ENCODE peak calls at places on chromosomes 3 and 15, in nine cellular contexts. T is Karpas-422, B is neuronal stem cell, P is NT2/D1, V is H9, C is mammary epithelial cell, G is neural progenitor cell, W is mesenchymal stem cell, H is colonic mucosa. I is an unnamed sample.

GRCh38 chr3:115616461-115616860 is 6.8 kb upstream of the GAP43 start:
- DNase-seq in T (no peak), B (no peak), P (no peak), V (no peak), C (no peak), G (no peak), W (no peak), H (no peak), I (no peak)

GRCh38 chr3:113249111-113249510 is 37.8 kb downstream of the BOC start:
- DNase-seq in T (no peak), B (no peak), P (no peak), V (no peak), C (peak), G (no peak), W (peak), H (no peak), I (no peak)

GRCh38 chr15:89143503-89144162 is 55.4 kb downstream of the ABHD2 start:
- DNase-seq in T (no peak), B (no peak), P (no peak), V (no peak), C (peak), G (no peak), W (no peak), H (no peak), I (peak)

GRCh38 chr3:25107918-25108617 is 320.0 kb upstream of the RARB start:
- DNase-seq in T (no peak), B (no peak), P (no peak), V (no peak), C (peak), G (no peak), W (no peak), H (no peak), I (no peak)

GRCh38 chr15:34837246-34838016 is 42.1 kb upstream of the ACTC1 start:
- DNase-seq in T (no peak), B (no peak), P (no peak), V (no peak), C (peak), G (no peak), W (peak), H (no peak), I (peak)

GRCh38 chr3:131543714-131544113 is 40.9 kb upstream of the MRPL3 start:
- DNase-seq in T (no peak), B (no peak), P (no peak), V (peak), C (peak), G (no peak), W (peak), H (peak), I (peak)

GRCh38 chr3:71551286-71551919 is 32.1 kb downstream of the FOXP1 start:
- DNase-seq in T (no peak), B (no peak), P (no peak), V (no peak), C (peak), G (no peak), W (peak), H (no peak), I (peak)

GRCh38 chr3:17974206-17974841 is 231.9 kb upstream of the TBC1D5 start:
- DNase-seq in T (no peak), B (no peak), P (no peak), V (no peak), C (no peak), G (no peak), W (no peak), H (no peak), I (no peak)

GRCh38 chr3:139157161-139157932 is 112.7 kb upstream of the PRR23C start:
- DNase-seq in T (no peak), B (no peak), P (no peak), V (no peak), C (no peak), G (peak), W (no peak), H (no peak), I (no peak)

GRCh38 chr3:1929788-1930414 is 168.8 kb upstream of the CNTN4 start:
- DNase-seq in T (no peak), B (no peak), P (no peak), V (no peak), C (no peak), G (no peak), W (no peak), H (no peak), I (no peak)

GRCh38 chr15:31080618-31081017 is 20.9 kb downstream of the TRPM1 start:
- DNase-seq in T (peak), B (peak), P (peak), V (peak), C (no peak), G (peak), W (peak), H (peak), I (peak)

GRCh38 chr3:45225465-45226205 is 452 bp downstream of the TMEM158 start:
- DNase-seq in T (peak), B (peak), P (no peak), V (peak), C (no peak), G (peak), W (peak), H (no peak), I (no peak)

GRCh38 chr15:57406040-57406772 is 29.9 kb downstream of the CGNL1 start:
- DNase-seq in T (no peak), B (no peak), P (no peak), V (no peak), C (no peak), G (no peak), W (peak), H (no peak), I (no peak)

GRCh38 chr15:41983621-41984571 is 11.5 kb upstream of the EHD4 start:
- DNase-seq in T (no peak), B (no peak), P (no peak), V (no peak), C (no peak), G (no peak), W (no peak), H (no peak), I (no peak)

GRCh38 chr3:184241141-184241446 is 7.7 kb downstream of the ALG3 start:
- DNase-seq in T (no peak), B (no peak), P (no peak), V (no peak), C (no peak), G (no peak), W (no peak), H (no peak), I (no peak)

GRCh38 chr3:123655400-123655799 is 70.5 kb upstream of the HACD2 start:
- DNase-seq in T (no peak), B (no peak), P (no peak), V (no peak), C (no peak), G (no peak), W (no peak), H (no peak), I (no peak)

GRCh38 chr15:80785335-80785734 is 6.2 kb downstream of the CEMIP start:
- DNase-seq in T (no peak), B (no peak), P (no peak), V (no peak), C (no peak), G (no peak), W (no peak), H (no peak), I (no peak)

GRCh38 chr3:126525853-126526667 is 2.1 kb downstream of the CHST13 start:
- DNase-seq in T (no peak), B (no peak), P (no peak), V (no peak), C (no peak), G (no peak), W (no peak), H (no peak), I (no peak)

GRCh38 chr15:96978937-96979473 is 648.5 kb downstream of the NR2F2 start:
- DNase-seq in T (no peak), B (no peak), P (no peak), V (no peak), C (no peak), G (no peak), W (no peak), H (no peak), I (no peak)

GRCh38 chr3:126569390-126569975 is 10.8 kb upstream of the C3orf22 start:
- DNase-seq in T (no peak), B (no peak), P (no peak), V (no peak), C (no peak), G (no peak), W (no peak), H (no peak), I (no peak)

GRCh38 chr3:130838898-130839572 is 54.8 kb upstream of the ATP2C1 start:
- DNase-seq in T (no peak), B (no peak), P (no peak), V (no peak), C (no peak), G (no peak), W (no peak), H (no peak), I (no peak)

GRCh38 chr3:87924485-87924884 is 134.3 kb downstream of the CGGBP1 start:
- DNase-seq in T (no peak), B (no peak), P (no peak), V (no peak), C (no peak), G (no peak), W (no peak), H (no peak), I (no peak)

GRCh38 chr15:67030036-67030762 is 35.2 kb upstream of the SMAD3 start:
- DNase-seq in T (no peak), B (peak), P (peak), V (peak), C (no peak), G (peak), W (peak), H (peak), I (no peak)

GRCh38 chr3:11140054-11140712 is 14.1 kb upstream of the HRH1 start:
- DNase-seq in T (peak), B (no peak), P (no peak), V (no peak), C (peak), G (no peak), W (no peak), H (peak), I (no peak)

GRCh38 chr15:25504307-25504706 is 65.5 kb upstream of the UBE3A start:
- DNase-seq in T (no peak), B (no peak), P (no peak), V (no peak), C (no peak), G (no peak), W (no peak), H (no peak), I (no peak)

GRCh38 chr3:187767266-187768032 is 22.2 kb upstream of the BCL6 start:
- DNase-seq in T (no peak), B (no peak), P (no peak), V (no peak), C (peak), G (no peak), W (peak), H (no peak), I (no peak)

GRCh38 chr3:53975382-53975781 is 83.7 kb upstream of the SELENOK start:
- DNase-seq in T (no peak), B (no peak), P (no peak), V (no peak), C (no peak), G (no peak), W (no peak), H (no peak), I (no peak)

GRCh38 chr3:169812124-169812843 is 386 bp upstream of the LRRIQ4 start:
- DNase-seq in T (peak), B (peak), P (peak), V (peak), C (peak), G (peak), W (peak), H (peak), I (peak)

GRCh38 chr15:91224750-91225380 is 124.8 kb downstream of the SV2B start:
- DNase-seq in T (peak), B (peak), P (peak), V (peak), C (peak), G (peak), W (no peak), H (peak), I (peak)

GRCh38 chr3:10622456-10622855 is 117.1 kb upstream of the ATP2B2 start:
- DNase-seq in T (no peak), B (no peak), P (no peak), V (no peak), C (no peak), G (no peak), W (no peak), H (no peak), I (no peak)

GRCh38 chr15:65399997-65400396 is 22.2 kb upstream of the IGDCC3 start:
- DNase-seq in T (no peak), B (no peak), P (no peak), V (no peak), C (no peak), G (no peak), W (no peak), H (no peak), I (no peak)

GRCh38 chr15:65399001-65399706 is 21.4 kb upstream of the IGDCC3 start:
- DNase-seq in T (no peak), B (no peak), P (no peak), V (no peak), C (no peak), G (no peak), W (no peak), H (no peak), I (no peak)

GRCh38 chr15:65402971-65403370 is 19.8 kb downstream of the IGDCC4 start:
- DNase-seq in T (no peak), B (no peak), P (no peak), V (no peak), C (no peak), G (no peak), W (no peak), H (no peak), I (no peak)

GRCh38 chr15:65401607-65402240 is 21.0 kb downstream of the IGDCC4 start:
- DNase-seq in T (no peak), B (no peak), P (no peak), V (no peak), C (no peak), G (no peak), W (no peak), H (no peak), I (no peak)

DNA sequence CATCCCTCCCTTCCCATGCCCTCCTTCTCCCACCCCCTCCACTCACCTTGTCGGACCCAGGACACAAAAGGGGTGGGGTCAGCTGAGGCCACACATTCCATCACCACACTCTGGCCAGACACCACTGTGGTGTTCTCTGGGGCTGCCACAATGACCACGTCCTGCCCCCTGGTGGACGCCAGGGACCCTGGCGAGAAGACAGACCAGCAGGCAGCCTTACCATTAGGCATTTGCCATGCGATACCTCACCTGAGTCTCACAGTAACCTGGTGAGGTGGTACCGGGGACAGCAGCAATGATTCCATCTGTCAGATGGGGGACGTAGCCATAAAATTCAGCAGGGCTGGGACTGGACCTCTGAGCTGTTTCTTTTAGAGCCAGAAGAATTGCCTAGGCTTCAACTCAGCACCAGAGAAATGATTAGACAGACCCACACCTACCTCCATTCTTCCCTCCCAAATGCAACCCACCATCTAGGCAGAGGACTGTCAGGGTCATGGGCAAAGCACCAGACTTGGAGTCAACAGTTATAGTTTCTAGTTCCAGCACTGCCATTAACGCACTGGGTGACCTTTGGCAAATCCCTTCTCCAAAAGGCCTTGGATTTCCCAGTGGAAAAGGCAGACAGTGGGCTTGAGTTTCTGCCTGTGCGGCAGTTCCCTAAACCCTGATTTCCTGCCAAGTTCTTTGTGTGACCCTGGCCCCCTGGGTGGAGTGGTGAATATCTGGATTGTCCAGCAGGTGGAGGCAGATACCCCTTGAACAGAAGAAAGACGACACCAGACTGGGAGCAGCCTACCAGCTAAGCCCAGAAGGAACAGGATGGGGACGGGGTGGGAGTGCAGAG is 21.8 kb downstream of the IGDCC4 start:
- DNase-seq in T (peak), B (peak), P (peak), V (peak), C (peak), G (peak), W (peak), H (peak), I (peak)
- H3K9ac ChIP-seq in T (no peak), B (no peak), P (peak), V (no peak), C (no peak), G (no peak), W (no peak), H (no peak), I (no peak)

GRCh38 chr3:127750226-127751031 is 71.9 kb downstream of the MGLL start:
- DNase-seq in T (peak), B (no peak), P (no peak), V (no peak), C (peak), G (no peak), W (peak), H (no peak), I (no peak)

GRCh38 chr3:127749787-127750225 is 72.5 kb downstream of the MGLL start:
- DNase-seq in T (peak), B (no peak), P (no peak), V (no peak), C (no peak), G (no peak), W (no peak), H (no peak), I (no peak)

GRCh38 chr3:127749361-127749760 is 73.0 kb downstream of the MGLL start:
- DNase-seq in T (no peak), B (no peak), P (no peak), V (no peak), C (no peak), G (no peak), W (no peak), H (no peak), I (no peak)

GRCh38 chr3:127751782-127752181 is 70.5 kb downstream of the MGLL start:
- DNase-seq in T (no peak), B (no peak), P (no peak), V (no peak), C (no peak), G (no peak), W (no peak), H (no peak), I (no peak)

DNA sequence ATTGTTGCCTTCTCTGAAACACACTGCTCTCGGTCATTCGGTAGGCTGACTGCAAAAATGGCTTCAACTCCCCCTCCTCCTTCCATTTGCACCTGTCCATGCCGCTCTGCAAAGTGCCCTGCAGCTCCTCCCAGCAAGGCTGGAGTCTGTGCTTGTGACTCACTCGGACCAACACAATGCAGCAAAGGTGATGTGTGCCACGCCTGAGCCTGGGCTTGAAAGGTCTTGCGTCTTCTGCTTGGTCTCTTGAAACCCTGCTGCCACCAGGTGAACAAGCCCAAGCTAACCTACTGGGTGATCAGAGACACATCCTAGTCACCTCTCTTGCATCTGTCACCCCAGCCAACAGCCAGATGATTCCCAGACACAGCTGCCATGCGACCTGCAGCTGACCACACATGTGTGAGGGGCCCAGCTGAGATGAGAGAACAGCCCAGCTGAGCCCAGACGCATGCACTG is 71.1 kb downstream of the MGLL start:
- DNase-seq in T (no peak), B (no peak), P (no peak), V (no peak), C (peak), G (no peak), W (no peak), H (no peak), I (no peak)
- H3K9ac ChIP-seq in T (no peak), B (no peak), P (no peak), V (no peak), C (peak), G (no peak), W (no peak), H (no peak), I (no peak)

GRCh38 chr3:133662256-133662773 is 574 bp upstream of the TOPBP1 start:
- DNase-seq in T (peak), B (no peak), P (no peak), V (peak), C (peak), G (peak), W (peak), H (peak), I (peak)

GRCh38 chr3:133661454-133662255 is at the start of gene TOPBP1:
- DNase-seq in T (peak), B (peak), P (peak), V (peak), C (peak), G (peak), W (peak), H (peak), I (peak)

GRCh38 chr3:133663569-133664313 is 2.0 kb upstream of the TOPBP1 start:
- DNase-seq in T (peak), B (peak), P (peak), V (peak), C (peak), G (peak), W (peak), H (peak), I (peak)

GRCh38 chr3:133655731-133656130 is 6.0 kb downstream of the TOPBP1 start:
- DNase-seq in T (no peak), B (no peak), P (no peak), V (no peak), C (no peak), G (no peak), W (no peak), H (no peak), I (peak)

GRCh38 chr3:133659806-133660205 is 1.9 kb downstream of the TOPBP1 start:
- DNase-seq in T (no peak), B (no peak), P (no peak), V (no peak), C (no peak), G (no peak), W (no peak), H (no peak), I (no peak)
- H3K9ac ChIP-seq in T (peak), B (no peak), P (no peak), V (no peak), C (no peak), G (peak), W (peak), H (no peak), I (no peak)

GRCh38 chr15:45167631-45168205 is 20.0 kb downstream of the SHF start:
- DNase-seq in T (no peak), B (no peak), P (no peak), V (no peak), C (no peak), G (no peak), W (no peak), H (no peak), I (no peak)

GRCh38 chr15:45169608-45170480 is 17.9 kb downstream of the SHF start:
- DNase-seq in T (peak), B (no peak), P (no peak), V (peak), C (no peak), G (no peak), W (no peak), H (no peak), I (no peak)

GRCh38 chr15:45168286-45168685 is 19.5 kb downstream of the SHF start:
- DNase-seq in T (no peak), B (no peak), P (no peak), V (no peak), C (no peak), G (no peak), W (no peak), H (no peak), I (no peak)

GRCh38 chr15:45166792-45167630 is 20.8 kb downstream of the SHF start:
- DNase-seq in T (peak), B (peak), P (peak), V (peak), C (peak), G (peak), W (peak), H (peak), I (peak)

DNA sequence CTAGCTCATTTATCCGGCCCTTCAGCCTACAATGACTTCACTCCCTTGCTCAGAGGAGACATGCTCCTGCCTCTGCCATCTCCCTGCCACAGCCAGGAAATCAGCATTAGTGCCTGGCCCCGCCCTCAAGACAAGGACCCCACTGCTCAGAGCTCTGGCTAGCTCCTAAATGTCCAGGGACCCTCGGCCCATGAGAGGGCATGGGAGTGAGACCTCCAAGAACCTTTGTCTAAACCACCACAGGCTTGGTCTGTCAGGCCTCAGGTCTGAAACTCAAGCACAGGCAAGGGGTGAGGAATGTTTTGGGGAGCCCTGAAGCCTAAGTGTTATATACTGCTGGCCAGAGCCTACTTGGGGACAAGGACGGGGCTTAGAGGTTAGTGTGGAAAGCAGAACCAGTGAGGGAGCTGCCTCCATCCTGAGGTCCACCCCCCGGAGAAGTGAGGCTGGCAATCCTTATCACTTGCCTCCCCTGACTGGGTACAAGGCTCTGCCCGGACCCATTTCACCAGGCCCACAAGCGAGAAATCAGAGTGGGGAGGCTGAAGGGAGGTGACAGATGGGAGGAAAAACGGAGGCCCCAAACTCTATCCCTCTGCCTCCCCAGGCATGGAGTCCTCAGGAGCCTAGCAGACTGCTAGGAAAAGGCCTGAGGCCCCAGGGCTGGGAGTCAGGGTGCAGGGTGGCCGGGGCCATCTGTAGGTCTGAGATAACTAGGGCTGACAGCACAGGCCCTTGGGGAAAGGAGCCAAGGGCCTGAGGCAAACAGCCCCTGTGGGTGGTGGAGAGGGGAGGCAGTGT is 18.8 kb downstream of the SHF start:
- DNase-seq in T (peak), B (no peak), P (no peak), V (no peak), C (no peak), G (no peak), W (no peak), H (no peak), I (no peak)
- H3K9ac ChIP-seq in T (peak), B (no peak), P (peak), V (no peak), C (no peak), G (no peak), W (no peak), H (no peak), I (no peak)

I was measured in endothelial cell of umbilical vein.